ENCODE peak calls at places on chromosome 10, in seven cellular contexts. One of them, this sample, is unnamed.

GRCh38 chr10:122060250-122060649 is 71.3 kb downstream of the TACC2 start:
- DNase-seq in H1: no peak
- DNase-seq in H9: no peak
- DNase-seq in IMR-90: peak; percentile 49
- DNase-seq in mesenchymal stem cell: peak; percentile 65
- DNase-seq in mesendoderm: no peak
- DNase-seq in neuronal stem cell: no peak
- DNase-seq in this sample: no peak

GRCh38 chr10:86958109-86958830 is at the start of gene SNCG:
- DNase-seq in mesenchymal stem cell: no peak
- DNase-seq in neuronal stem cell: no peak
- DNase-seq in H1: no peak
- DNase-seq in IMR-90: no peak
- DNase-seq in mesendoderm: no peak
- DNase-seq in H9: peak; percentile 48
- DNase-seq in this sample: no peak

GRCh38 chr10:69663548-69663947 is 33.5 kb downstream of the FAM241B start:
- DNase-seq in mesenchymal stem cell: no peak
- DNase-seq in H1: no peak
- DNase-seq in H9: peak; percentile 73
- DNase-seq in mesendoderm: peak; percentile 72
- DNase-seq in neuronal stem cell: no peak
- DNase-seq in IMR-90: no peak
- DNase-seq in this sample: no peak

GRCh38 chr10:11424456-11425287 is 186.8 kb downstream of the USP6NL start:
- DNase-seq in mesenchymal stem cell: peak; percentile 51
- DNase-seq in neuronal stem cell: peak; percentile 39
- DNase-seq in H9: peak; percentile 69
- DNase-seq in H1: no peak
- DNase-seq in mesendoderm: peak; percentile 67
- DNase-seq in IMR-90: peak; percentile 36
- DNase-seq in this sample: peak; percentile 20

GRCh38 chr10:129888784-129889616 is 75.1 kb downstream of the EBF3 start:
- DNase-seq in H9: peak; percentile 93
- DNase-seq in mesendoderm: peak; percentile 86
- DNase-seq in H1: peak; percentile 65
- DNase-seq in neuronal stem cell: peak; percentile 46
- DNase-seq in IMR-90: peak; percentile 15
- DNase-seq in mesenchymal stem cell: peak; percentile 44
- DNase-seq in this sample: no peak

GRCh38 chr10:121553455-121553854 is 44.8 kb downstream of the FGFR2 start:
- DNase-seq in mesenchymal stem cell: no peak
- DNase-seq in neuronal stem cell: peak; percentile 15
- DNase-seq in IMR-90: no peak
- DNase-seq in H9: no peak
- DNase-seq in H1: no peak
- DNase-seq in mesendoderm: no peak
- DNase-seq in this sample: no peak

GRCh38 chr10:43407576-43408330 is 1.2 kb downstream of the HNRNPF start:
- DNase-seq in mesenchymal stem cell: peak; percentile 92
- DNase-seq in neuronal stem cell: peak; percentile 63
- DNase-seq in IMR-90: peak; percentile 89
- DNase-seq in H9: peak; percentile 71
- DNase-seq in H1: no peak
- DNase-seq in mesendoderm: peak; percentile 91
- DNase-seq in this sample: peak; percentile 98

GRCh38 chr10:128870830-128871597 is 596.0 kb upstream of the MGMT start:
- DNase-seq in mesendoderm: no peak
- DNase-seq in mesenchymal stem cell: no peak
- DNase-seq in neuronal stem cell: no peak
- DNase-seq in H9: no peak
- DNase-seq in IMR-90: no peak
- DNase-seq in H1: no peak
- DNase-seq in this sample: no peak

GRCh38 chr10:126133906-126134703 is 237.7 kb downstream of the FANK1 start:
- DNase-seq in IMR-90: peak; percentile 93
- DNase-seq in mesendoderm: no peak
- DNase-seq in H9: no peak
- DNase-seq in neuronal stem cell: no peak
- DNase-seq in H1: no peak
- DNase-seq in mesenchymal stem cell: peak; percentile 99
- DNase-seq in this sample: peak; percentile 71

GRCh38 chr10:21424511-21424910 is 101.0 kb downstream of the SKIDA1 start:
- DNase-seq in mesenchymal stem cell: no peak
- DNase-seq in IMR-90: peak; percentile 61
- DNase-seq in H9: no peak
- DNase-seq in neuronal stem cell: no peak
- DNase-seq in mesendoderm: no peak
- DNase-seq in H1: no peak
- DNase-seq in this sample: no peak

GRCh38 chr10:55374917-55375316 is 573.9 kb upstream of the PCDH15 start:
- DNase-seq in mesendoderm: no peak
- DNase-seq in IMR-90: no peak
- DNase-seq in mesenchymal stem cell: no peak
- DNase-seq in H9: no peak
- DNase-seq in H1: no peak
- DNase-seq in neuronal stem cell: no peak
- DNase-seq in this sample: no peak

GRCh38 chr10:75773139-75773801 is 341.8 kb downstream of the LRMDA start:
- DNase-seq in H9: no peak
- DNase-seq in H1: no peak
- DNase-seq in mesendoderm: no peak
- DNase-seq in IMR-90: peak; percentile 8
- DNase-seq in mesenchymal stem cell: peak; percentile 85
- DNase-seq in neuronal stem cell: no peak
- DNase-seq in this sample: no peak

GRCh38 chr10:63099734-63100133 is 33.4 kb upstream of the NRBF2 start:
- DNase-seq in H9: no peak
- DNase-seq in mesendoderm: no peak
- DNase-seq in mesenchymal stem cell: no peak
- DNase-seq in neuronal stem cell: no peak
- DNase-seq in IMR-90: no peak
- DNase-seq in H1: no peak
- DNase-seq in this sample: peak; percentile 83

GRCh38 chr10:99859585-99859984 is 77.1 kb downstream of the ABCC2 start:
- DNase-seq in neuronal stem cell: no peak
- DNase-seq in IMR-90: no peak
- DNase-seq in mesenchymal stem cell: no peak
- DNase-seq in H1: no peak
- DNase-seq in mesendoderm: peak; percentile 71
- DNase-seq in H9: peak; percentile 73
- DNase-seq in this sample: no peak

GRCh38 chr10:43404675-43405221 is 4.2 kb downstream of the HNRNPF start:
- DNase-seq in neuronal stem cell: no peak
- DNase-seq in H9: no peak
- DNase-seq in mesendoderm: no peak
- DNase-seq in IMR-90: no peak
- DNase-seq in mesenchymal stem cell: no peak
- DNase-seq in H1: no peak
- DNase-seq in this sample: no peak

GRCh38 chr10:112724404-112724991 is 225.5 kb upstream of the TCF7L2 start:
- DNase-seq in mesenchymal stem cell: no peak
- DNase-seq in H9: no peak
- DNase-seq in H1: no peak
- DNase-seq in IMR-90: no peak
- DNase-seq in mesendoderm: peak; percentile 44
- DNase-seq in neuronal stem cell: no peak
- DNase-seq in this sample: peak; percentile 54

GRCh38 chr10:6347391-6347951 is 144.7 kb downstream of the PFKFB3 start:
- DNase-seq in mesenchymal stem cell: no peak
- DNase-seq in neuronal stem cell: no peak
- DNase-seq in IMR-90: peak; percentile 7
- DNase-seq in H1: no peak
- DNase-seq in mesendoderm: peak; percentile 46
- DNase-seq in H9: no peak
- DNase-seq in this sample: no peak

GRCh38 chr10:86536294-86536861 is 14.8 kb upstream of the WAPL start:
- DNase-seq in mesendoderm: peak; percentile 53
- DNase-seq in neuronal stem cell: no peak
- DNase-seq in IMR-90: no peak
- DNase-seq in H1: no peak
- DNase-seq in H9: peak; percentile 64
- DNase-seq in mesenchymal stem cell: no peak
- DNase-seq in this sample: no peak

GRCh38 chr10:126130291-126130710 is 233.9 kb downstream of the FANK1 start:
- DNase-seq in H1: no peak
- DNase-seq in mesenchymal stem cell: peak; percentile 55
- DNase-seq in IMR-90: peak; percentile 33
- DNase-seq in neuronal stem cell: no peak
- DNase-seq in mesendoderm: no peak
- DNase-seq in H9: no peak
- DNase-seq in this sample: peak; percentile 41

GRCh38 chr10:32713560-32713959 is 244.5 kb downstream of the ITGB1 start:
- DNase-seq in mesenchymal stem cell: no peak
- DNase-seq in H1: no peak
- DNase-seq in H9: no peak
- DNase-seq in neuronal stem cell: no peak
- DNase-seq in IMR-90: no peak
- DNase-seq in mesendoderm: peak; percentile 3
- DNase-seq in this sample: no peak

GRCh38 chr10:77590344-77591237 is 47.0 kb downstream of the KCNMA1 start:
- DNase-seq in neuronal stem cell: no peak
- DNase-seq in IMR-90: no peak
- DNase-seq in mesendoderm: no peak
- DNase-seq in H9: no peak
- DNase-seq in H1: no peak
- DNase-seq in mesenchymal stem cell: no peak
- DNase-seq in this sample: no peak

GRCh38 chr10:51227897-51228713 is 153.8 kb downstream of the PRKG1 start:
- DNase-seq in neuronal stem cell: no peak
- DNase-seq in H1: no peak
- DNase-seq in IMR-90: no peak
- DNase-seq in mesenchymal stem cell: peak; percentile 36
- DNase-seq in H9: no peak
- DNase-seq in mesendoderm: no peak
- DNase-seq in this sample: no peak

GRCh38 chr10:51228714-51229100 is 154.4 kb downstream of the PRKG1 start:
- DNase-seq in neuronal stem cell: no peak
- DNase-seq in H9: no peak
- DNase-seq in H1: no peak
- DNase-seq in mesenchymal stem cell: peak; percentile 37
- DNase-seq in IMR-90: no peak
- DNase-seq in mesendoderm: no peak
- DNase-seq in this sample: no peak

GRCh38 chr10:51224610-51225230 is 150.4 kb downstream of the PRKG1 start:
- DNase-seq in IMR-90: peak; percentile 88
- DNase-seq in mesenchymal stem cell: peak; percentile 79
- DNase-seq in neuronal stem cell: no peak
- DNase-seq in mesendoderm: no peak
- DNase-seq in H1: no peak
- DNase-seq in H9: no peak
- DNase-seq in this sample: no peak
- H3K4me2 ChIP-seq in IMR-90: peak overlapping the region; percentile 98
- H3K4me2 ChIP-seq in mesenchymal stem cell: no peak overlapping the region
- H3K4me2 ChIP-seq in neuronal stem cell: no peak overlapping the region
- H3K4me2 ChIP-seq in mesendoderm: no peak overlapping the region
- H3K4me2 ChIP-seq in H1: no peak overlapping the region
- H3K4me2 ChIP-seq in H9: no peak overlapping the region
- H3K4me2 ChIP-seq in this sample: no peak overlapping the region

DNA sequence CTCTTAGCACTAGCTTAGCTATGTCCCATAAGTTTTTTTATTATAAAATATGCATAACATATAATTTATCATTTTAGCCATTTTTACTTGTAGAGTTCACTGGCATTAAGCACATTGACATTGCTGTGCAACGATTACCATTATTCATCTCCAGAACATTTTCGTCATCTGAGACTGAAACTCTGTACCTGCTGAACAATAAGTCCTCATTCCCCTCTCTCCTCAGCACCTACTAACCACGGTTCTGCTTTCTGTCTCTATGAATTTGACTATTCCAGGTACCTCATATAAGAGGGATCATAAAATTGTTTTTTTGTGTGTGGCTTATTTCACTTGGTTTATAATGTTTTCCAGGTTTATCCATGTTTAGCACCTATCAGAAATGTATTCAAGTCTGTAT is 64.1 kb downstream of the SHOC2 start:
- DNase-seq in IMR-90: no peak
- DNase-seq in mesendoderm: no peak
- DNase-seq in H1: no peak
- DNase-seq in H9: no peak
- DNase-seq in neuronal stem cell: no peak
- DNase-seq in mesenchymal stem cell: no peak
- DNase-seq in this sample: no peak
- H3K4ac ChIP-seq in IMR-90: no peak overlapping the region
- H3K4ac ChIP-seq in mesendoderm: no peak overlapping the region
- H3K4ac ChIP-seq in H1: no peak overlapping the region
- H3K4ac ChIP-seq in H9: no peak overlapping the region
- H3K4ac ChIP-seq in neuronal stem cell: no peak overlapping the region
- H3K4ac ChIP-seq in mesenchymal stem cell: no peak overlapping the region
- H3K4ac ChIP-seq in this sample: no peak overlapping the region

DNA sequence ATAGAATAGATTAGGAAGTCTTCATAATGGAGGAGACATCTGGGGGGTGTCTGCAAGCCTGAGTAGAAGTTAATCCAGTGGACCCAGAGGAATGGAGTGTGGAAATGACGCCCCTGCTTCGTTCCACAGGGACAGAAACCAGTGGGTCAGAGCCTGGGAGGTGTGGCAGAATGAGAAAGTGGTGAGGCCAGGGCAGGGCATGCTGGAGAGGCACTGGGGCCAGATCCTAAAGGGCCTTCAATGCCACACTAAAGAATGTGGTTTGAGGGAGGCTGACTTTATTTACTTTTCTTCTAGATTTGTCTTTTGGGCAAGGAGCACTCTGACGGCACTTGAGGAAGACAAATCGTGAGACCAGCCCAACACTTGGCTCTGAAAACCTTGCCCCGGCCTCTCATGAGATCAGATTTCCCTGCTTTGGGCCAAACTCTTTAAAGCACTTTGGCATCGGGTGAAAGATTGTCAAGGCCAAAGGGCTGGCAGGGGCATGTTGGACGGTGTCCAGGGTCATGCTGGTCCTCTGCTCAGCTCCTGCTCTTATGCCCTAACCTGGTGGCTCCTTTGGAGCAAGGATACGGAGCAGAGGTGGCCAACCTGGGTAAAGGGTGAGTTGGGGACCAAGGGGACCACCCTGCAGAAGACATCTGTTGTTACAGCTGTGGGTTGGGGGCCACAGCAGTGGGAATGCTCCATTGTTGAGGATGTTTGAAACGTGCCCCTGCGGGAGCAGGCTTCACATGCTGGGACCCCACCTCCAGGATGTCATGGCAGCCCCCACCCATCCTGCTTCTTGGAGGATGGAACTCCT is 157.0 kb upstream of the ZMIZ1 start:
- DNase-seq in H9: no peak
- DNase-seq in IMR-90: no peak
- DNase-seq in mesenchymal stem cell: no peak
- DNase-seq in H1: no peak
- DNase-seq in mesendoderm: no peak
- DNase-seq in neuronal stem cell: no peak
- DNase-seq in this sample: no peak
- H4K8ac ChIP-seq in H9: no peak overlapping the region
- H4K8ac ChIP-seq in IMR-90: no peak overlapping the region
- H4K8ac ChIP-seq in mesenchymal stem cell: no peak overlapping the region
- H4K8ac ChIP-seq in H1: no peak overlapping the region
- H4K8ac ChIP-seq in mesendoderm: no peak overlapping the region
- H4K8ac ChIP-seq in neuronal stem cell: no peak overlapping the region
- H4K8ac ChIP-seq in this sample: no peak overlapping the region

DNA sequence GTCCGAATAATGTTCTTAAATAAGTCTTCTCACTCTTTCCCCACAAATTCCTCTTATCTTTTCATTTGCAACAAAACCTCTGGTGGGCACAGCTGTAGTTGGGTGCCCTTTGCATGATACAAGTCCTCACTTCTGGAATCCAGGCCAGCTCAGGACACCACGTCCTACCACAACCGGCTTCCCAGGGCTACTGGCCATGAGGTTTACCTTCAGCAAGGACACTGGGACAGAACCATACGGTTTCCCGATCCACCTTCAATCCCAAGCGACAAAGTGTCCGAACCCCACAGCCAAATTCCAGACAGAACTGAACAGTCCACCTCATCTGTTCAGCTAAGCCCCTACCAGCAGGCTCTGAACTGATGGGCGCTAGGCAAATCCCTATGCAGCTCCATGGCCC is 174.6 kb downstream of the FAM107B start:
- DNase-seq in mesendoderm: no peak
- DNase-seq in H1: no peak
- DNase-seq in neuronal stem cell: no peak
- DNase-seq in mesenchymal stem cell: no peak
- DNase-seq in IMR-90: no peak
- DNase-seq in H9: peak; percentile 3
- DNase-seq in this sample: no peak
- H3K4me2 ChIP-seq in mesendoderm: no peak overlapping the region
- H3K4me2 ChIP-seq in H1: no peak overlapping the region
- H3K4me2 ChIP-seq in neuronal stem cell: no peak overlapping the region
- H3K4me2 ChIP-seq in mesenchymal stem cell: no peak overlapping the region
- H3K4me2 ChIP-seq in IMR-90: no peak overlapping the region
- H3K4me2 ChIP-seq in H9: no peak overlapping the region
- H3K4me2 ChIP-seq in this sample: no peak overlapping the region

This sample was measured in trophoblast cell.